ENCODE peak calls at places on chromosomes 2 and 18, in four cellular contexts. L, Q, Y and G are unnamed samples.

GRCh38 chr2:142596334-142597088 is 281.0 kb upstream of the KYNU start:
- DNase-seq in Y (no peak), L (peak), Q (no peak), G (no peak)

GRCh38 chr2:72993147-72993546 is 75.8 kb downstream of the EMX1 start:
- DNase-seq in Q (peak), Y (peak), L (peak), G (peak)

GRCh38 chr2:19799881-19800780 is 101.7 kb downstream of the TTC32 start:
- DNase-seq in Y (no peak), L (no peak), Q (no peak), G (no peak)

GRCh38 chr2:160956243-160956802 is 203.9 kb upstream of the TANK start:
- DNase-seq in Y (no peak), Q (no peak), L (no peak), G (no peak)

GRCh38 chr2:68387408-68388350 is 22.6 kb downstream of the PLEK start:
- DNase-seq in Q (peak), Y (no peak), L (no peak), G (no peak)

GRCh38 chr2:101142163-101142562 is 9.0 kb downstream of the TBC1D8 start:
- DNase-seq in L (no peak), Y (no peak), Q (no peak), G (no peak)

GRCh38 chr2:44944952-44945612 is 3.6 kb downstream of the SIX3 start:
- DNase-seq in Y (no peak), L (no peak), Q (no peak), G (no peak)

GRCh38 chr2:42567389-42567788 is 1.0 kb upstream of the MTA3 start:
- DNase-seq in L (no peak), Q (no peak), Y (no peak), G (no peak)

GRCh38 chr2:38075436-38076249 is at the start of gene CYP1B1:
- DNase-seq in Y (no peak), Q (no peak), L (no peak), G (no peak)

GRCh38 chr2:238922435-238922834 is 74.5 kb downstream of the TWIST2 start:
- DNase-seq in L (no peak), Y (no peak), Q (no peak), G (no peak)

GRCh38 chr2:203819434-203820133 is 48.0 kb upstream of the CTLA4 start:
- DNase-seq in Y (no peak), L (peak), Q (no peak), G (no peak)

GRCh38 chr2:30073523-30073922 is 73.3 kb upstream of the YPEL5 start:
- DNase-seq in Q (no peak), Y (no peak), L (no peak), G (no peak)

GRCh38 chr18:76687271-76688006 is 134.9 kb upstream of the ZNF236 start:
- DNase-seq in Q (no peak), L (no peak), Y (no peak), G (no peak)

GRCh38 chr18:13211537-13211936 is 7.0 kb upstream of the LDLRAD4 start:
- DNase-seq in L (no peak), Y (no peak), Q (no peak), G (no peak)

GRCh38 chr2:86753606-86754005 is 33.5 kb downstream of the RMND5A start:
- DNase-seq in L (no peak), Y (no peak), Q (no peak), G (no peak)

GRCh38 chr2:177264209-177264538 is 353 bp downstream of the NFE2L2 start:
- DNase-seq in Y (no peak), L (no peak), Q (no peak), G (no peak)

GRCh38 chr2:177264539-177265385 is at the start of gene NFE2L2:
- DNase-seq in L (peak), Y (peak), Q (peak), G (peak)

GRCh38 chr2:177263451-177264208 is 897 bp downstream of the NFE2L2 start:
- DNase-seq in Q (peak), L (peak), Y (peak), G (peak)

GRCh38 chr2:177265386-177265690 is 811 bp upstream of the NFE2L2 start:
- DNase-seq in L (no peak), Y (no peak), Q (no peak), G (no peak)

DNA sequence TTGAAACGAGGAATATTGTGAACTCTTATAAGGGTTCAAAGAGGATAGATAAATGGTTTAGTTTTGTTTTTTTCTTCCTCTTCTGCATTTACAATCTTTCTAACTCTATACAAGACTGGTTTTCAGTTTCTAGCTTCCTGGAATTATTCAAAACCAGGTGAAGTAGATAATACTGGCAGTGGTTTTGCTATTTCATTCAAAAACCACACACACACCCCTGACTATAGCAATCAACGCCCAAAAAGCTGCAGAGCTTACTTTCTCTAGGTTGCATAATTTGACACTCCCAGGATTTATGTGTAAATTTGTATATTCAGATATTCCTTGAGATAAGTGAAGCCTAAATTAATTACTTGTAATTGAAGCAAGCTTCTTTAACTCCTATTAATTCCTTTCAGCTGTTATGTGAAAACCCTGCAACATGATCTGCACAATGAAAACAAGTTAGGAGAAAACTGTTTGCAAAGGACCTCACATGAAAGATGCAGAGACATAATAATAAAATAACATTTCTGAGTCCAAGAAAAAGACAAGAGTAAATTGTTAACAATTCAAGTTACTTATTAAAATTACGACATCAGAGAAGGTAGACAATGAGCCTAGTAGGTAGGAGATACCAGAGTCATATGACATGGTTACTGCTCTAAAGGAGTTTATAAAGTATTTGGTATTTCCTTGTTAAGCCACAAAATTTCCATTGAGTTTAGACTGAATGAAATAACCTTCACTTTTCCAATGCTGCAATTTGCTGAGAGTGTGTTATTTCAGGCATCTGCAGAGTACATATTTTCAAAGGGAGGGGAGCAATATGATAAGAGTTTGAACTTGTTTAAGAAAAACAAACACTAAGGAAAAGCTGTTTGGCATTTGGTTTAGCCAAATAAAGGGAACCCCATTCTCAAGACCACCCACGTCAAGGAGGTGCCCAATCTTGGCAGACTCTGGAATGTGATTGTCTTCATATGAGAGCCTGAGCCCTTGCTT is 1.6 kb upstream of the NFE2L2 start:
- DNase-seq in Y (no peak), Q (no peak), L (peak), G (no peak)
- TF ChIP-seq SUZ12 in Y (no peak), Q (no peak), L (no peak), G (no peak)

DNA sequence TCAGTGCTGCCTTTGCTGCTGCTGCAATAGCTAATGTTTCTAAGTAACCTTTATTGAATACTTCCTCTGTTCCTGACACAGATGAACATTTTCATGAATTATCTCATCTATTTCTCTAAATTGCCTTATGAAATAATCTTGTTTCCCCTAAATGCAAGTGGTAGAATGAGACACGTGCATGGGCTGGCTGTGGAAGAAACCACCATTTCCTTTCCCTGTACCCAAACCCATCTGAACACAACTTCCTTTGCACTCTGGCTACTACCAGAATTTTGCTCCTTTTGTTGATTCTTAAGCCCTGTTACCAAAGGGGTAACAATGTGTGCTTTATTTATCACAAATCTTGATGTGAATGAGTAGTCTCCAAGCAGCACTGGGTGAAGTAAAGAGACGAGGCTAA is 29.2 kb downstream of the AKAIN1 start:
- DNase-seq in Q (no peak), Y (no peak), L (no peak), G (no peak)
- TF ChIP-seq SUZ12 in Q (no peak), Y (no peak), L (no peak), G (no peak)

GRCh38 chr2:174059875-174060226 is 94.7 kb upstream of the SP3 start:
- DNase-seq in L (no peak), Y (no peak), Q (no peak), G (no peak)
- TF ChIP-seq SUZ12 in L (no peak), Y (no peak), Q (no peak), G (no peak)

DNA sequence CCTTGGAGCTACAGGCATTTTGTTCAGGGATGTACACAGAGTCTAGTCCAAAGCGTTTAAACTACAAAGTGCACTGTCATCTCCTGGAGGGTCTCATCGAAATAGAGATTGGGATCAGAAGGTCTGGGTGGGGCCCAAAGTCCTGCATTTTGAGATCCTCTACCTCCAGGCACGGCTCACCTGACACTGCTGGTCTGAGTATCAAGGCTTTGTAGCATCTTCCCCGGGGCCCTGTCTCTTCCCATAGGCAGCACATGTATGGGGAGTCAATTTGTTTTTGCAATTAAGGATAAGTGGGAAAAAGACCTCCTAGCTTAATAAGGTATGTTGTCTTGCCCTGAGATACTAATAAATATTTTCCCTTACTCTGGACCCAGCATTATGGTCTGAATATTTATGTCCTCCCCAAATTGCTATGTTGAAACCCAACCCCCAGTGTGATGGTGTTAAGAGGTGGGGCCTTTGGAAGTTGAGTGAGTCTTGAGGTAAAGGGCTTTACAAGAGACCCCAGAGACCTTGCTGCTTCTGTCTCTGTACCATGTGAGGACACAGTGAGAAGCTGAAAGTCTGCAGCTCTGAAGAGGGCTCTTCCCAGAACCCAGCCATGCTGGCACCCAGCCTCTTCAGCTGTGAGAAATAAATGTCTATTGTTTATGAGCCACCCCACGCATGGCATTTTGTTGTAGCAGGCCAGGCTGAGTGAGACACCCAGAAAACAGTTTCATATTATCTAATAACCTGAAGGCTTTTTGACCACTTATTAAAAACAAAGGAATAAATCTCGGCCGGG is 258.7 kb upstream of the HS6ST1 start:
- DNase-seq in L (no peak), Q (no peak), Y (no peak), G (no peak)
- TF ChIP-seq SUZ12 in L (no peak), Q (no peak), Y (no peak), G (no peak)

DNA sequence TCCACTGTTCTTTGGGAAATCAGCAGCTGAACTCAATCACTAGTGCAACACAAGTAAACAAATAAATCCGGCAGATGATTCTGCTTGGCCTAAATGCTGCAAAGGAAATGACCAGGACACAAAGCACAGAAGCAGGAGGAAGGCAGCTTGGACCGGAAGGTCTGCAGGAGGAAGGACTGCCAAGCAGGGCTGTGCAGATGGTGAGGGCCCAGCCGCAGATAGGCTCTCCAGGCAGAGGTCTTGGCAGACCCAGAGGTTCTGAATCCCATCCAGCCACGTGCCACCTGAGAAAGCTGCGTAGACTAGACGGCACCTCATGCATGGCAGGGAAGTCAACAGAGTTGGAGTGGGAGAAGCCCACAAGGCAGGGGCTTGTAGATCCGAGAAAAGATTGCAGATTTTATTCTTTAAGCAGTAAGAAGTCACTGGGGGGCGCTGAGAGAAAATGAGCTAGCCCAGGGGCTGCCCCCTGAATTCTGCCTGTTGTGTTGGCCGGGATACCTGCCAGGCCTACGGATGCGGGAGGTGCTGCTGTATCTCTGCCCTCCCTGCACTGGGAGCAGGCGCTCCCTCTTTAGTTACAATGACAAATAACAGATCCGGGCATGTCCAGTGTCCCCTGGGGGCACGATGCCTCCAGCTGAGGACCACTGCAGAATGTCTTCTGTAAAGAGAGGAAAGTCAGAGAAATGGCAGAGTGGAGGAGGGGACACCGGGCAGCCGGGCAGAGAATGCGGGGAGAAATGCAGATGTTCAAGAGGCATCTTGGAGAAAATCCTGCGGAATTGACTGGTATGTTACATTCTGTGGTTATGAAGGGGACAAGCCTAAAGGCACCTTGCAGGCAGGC is 153.5 kb downstream of the PXDN start:
- DNase-seq in L (no peak), Q (no peak), Y (peak), G (no peak)
- TF ChIP-seq SUZ12 in L (no peak), Q (no peak), Y (no peak), G (no peak)

GRCh38 chr18:73119574-73119973 is 251.8 kb upstream of the NETO1 start:
- DNase-seq in Y (no peak), L (no peak), Q (no peak), G (no peak)

GRCh38 chr18:73118121-73118816 is 250.5 kb upstream of the NETO1 start:
- DNase-seq in Y (no peak), Q (no peak), L (no peak), G (no peak)

GRCh38 chr18:73120626-73121025 is 252.8 kb upstream of the NETO1 start:
- DNase-seq in Y (no peak), Q (no peak), L (no peak), G (no peak)

GRCh38 chr18:73121207-73121606 is 253.4 kb upstream of the NETO1 start:
- DNase-seq in L (no peak), Y (no peak), Q (no peak), G (no peak)

DNA sequence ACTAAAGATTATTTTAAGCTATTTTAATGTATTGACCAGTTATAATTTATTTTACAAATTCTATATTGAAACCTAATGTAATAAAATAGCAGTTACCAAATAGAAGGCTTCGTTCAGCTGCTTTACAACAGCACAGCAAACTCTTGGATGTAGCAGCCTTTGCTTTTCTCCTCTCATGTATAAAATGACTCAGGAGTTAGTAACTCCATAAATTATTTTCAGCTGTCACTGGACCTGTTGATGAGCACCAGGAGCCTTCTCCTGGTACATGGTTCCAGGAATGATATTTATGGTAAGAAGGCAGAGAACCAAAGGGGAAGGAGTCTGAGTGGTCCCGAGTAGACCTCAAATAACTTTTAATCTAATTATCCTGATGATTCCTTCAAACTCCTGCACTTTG is 256.4 kb upstream of the NETO1 start:
- DNase-seq in L (no peak), Y (no peak), Q (no peak), G (no peak)
- TF ChIP-seq SUZ12 in L (no peak), Y (no peak), Q (no peak), G (no peak)